ENCODE peak calls at places on chromosomes 6 and 20, in four cellular contexts. One of them, this sample, is unnamed.

GRCh38 chr20:39878321-39878720 is 810.7 kb downstream of the MAFB start:
- DNase-seq in IMR-90: no peak
- DNase-seq in CD4-positive, CD25-positive, alpha-beta regulatory T cell: no peak
- DNase-seq in ovary: no peak
- DNase-seq in this sample: no peak

GRCh38 chr20:15332711-15333160 is 995.3 kb upstream of the FLRT3 start:
- DNase-seq in IMR-90: no peak
- DNase-seq in ovary: no peak
- DNase-seq in CD4-positive, CD25-positive, alpha-beta regulatory T cell: no peak
- DNase-seq in this sample: no peak

GRCh38 chr6:28947831-28948270 is 24.1 kb upstream of the TRIM27 start:
- DNase-seq in ovary: no peak
- DNase-seq in IMR-90: peak; percentile 59
- DNase-seq in CD4-positive, CD25-positive, alpha-beta regulatory T cell: no peak
- DNase-seq in this sample: no peak

GRCh38 chr6:138600726-138601125 is 101.4 kb upstream of the NHSL1 start:
- DNase-seq in ovary: no peak
- DNase-seq in IMR-90: peak; percentile 84
- DNase-seq in CD4-positive, CD25-positive, alpha-beta regulatory T cell: no peak
- DNase-seq in this sample: no peak

GRCh38 chr6:13916230-13916944 is 8.4 kb upstream of the RNF182 start:
- DNase-seq in ovary: no peak
- DNase-seq in IMR-90: peak; percentile 42
- DNase-seq in CD4-positive, CD25-positive, alpha-beta regulatory T cell: no peak
- DNase-seq in this sample: no peak

GRCh38 chr6:129929433-129929832 is 68.3 kb upstream of the TMEM244 start:
- DNase-seq in IMR-90: peak; percentile 92
- DNase-seq in CD4-positive, CD25-positive, alpha-beta regulatory T cell: no peak
- DNase-seq in ovary: no peak
- DNase-seq in this sample: no peak

GRCh38 chr6:160132776-160133338 is 11.2 kb downstream of the SLC22A1 start:
- DNase-seq in CD4-positive, CD25-positive, alpha-beta regulatory T cell: no peak
- DNase-seq in ovary: no peak
- DNase-seq in IMR-90: peak; percentile 63
- DNase-seq in this sample: no peak

GRCh38 chr6:111997078-111997862 is 56.6 kb upstream of the CCN6 start:
- DNase-seq in IMR-90: peak; percentile 80
- DNase-seq in ovary: peak; percentile 82
- DNase-seq in CD4-positive, CD25-positive, alpha-beta regulatory T cell: peak; percentile 73
- DNase-seq in this sample: peak; percentile 76

GRCh38 chr6:73121421-73121993 is 103.8 kb downstream of the KHDC1L start:
- DNase-seq in ovary: no peak
- DNase-seq in IMR-90: peak; percentile 60
- DNase-seq in CD4-positive, CD25-positive, alpha-beta regulatory T cell: no peak
- DNase-seq in this sample: no peak

GRCh38 chr20:17629678-17630089 is 52.4 kb downstream of the RRBP1 start:
- DNase-seq in IMR-90: no peak
- DNase-seq in CD4-positive, CD25-positive, alpha-beta regulatory T cell: no peak
- DNase-seq in ovary: no peak
- DNase-seq in this sample: no peak

GRCh38 chr20:34271961-34272360 is 30.7 kb downstream of the ASIP start:
- DNase-seq in IMR-90: peak; percentile 52
- DNase-seq in ovary: no peak
- DNase-seq in CD4-positive, CD25-positive, alpha-beta regulatory T cell: no peak
- DNase-seq in this sample: no peak

GRCh38 chr6:11798096-11798495 is 19.5 kb upstream of the ADTRP start:
- DNase-seq in CD4-positive, CD25-positive, alpha-beta regulatory T cell: no peak
- DNase-seq in ovary: no peak
- DNase-seq in IMR-90: no peak
- DNase-seq in this sample: no peak

GRCh38 chr6:81834141-81834621 is 81.7 kb upstream of the TENT5A start:
- DNase-seq in IMR-90: peak; percentile 55
- DNase-seq in CD4-positive, CD25-positive, alpha-beta regulatory T cell: no peak
- DNase-seq in ovary: peak; percentile 57
- DNase-seq in this sample: no peak

GRCh38 chr6:71527831-71528377 is 239.3 kb downstream of the OGFRL1 start:
- DNase-seq in ovary: no peak
- DNase-seq in IMR-90: peak; percentile 12
- DNase-seq in CD4-positive, CD25-positive, alpha-beta regulatory T cell: no peak
- DNase-seq in this sample: no peak

GRCh38 chr20:12394786-12395185 is 477.1 kb downstream of the BTBD3 start:
- DNase-seq in ovary: no peak
- DNase-seq in IMR-90: no peak
- DNase-seq in CD4-positive, CD25-positive, alpha-beta regulatory T cell: no peak
- DNase-seq in this sample: no peak

GRCh38 chr6:126302191-126302590 is 37.7 kb upstream of the CENPW start:
- DNase-seq in ovary: no peak
- DNase-seq in CD4-positive, CD25-positive, alpha-beta regulatory T cell: no peak
- DNase-seq in IMR-90: no peak
- DNase-seq in this sample: no peak

GRCh38 chr6:113129991-113130390 is 727.2 kb upstream of the MARCKS start:
- DNase-seq in CD4-positive, CD25-positive, alpha-beta regulatory T cell: no peak
- DNase-seq in IMR-90: no peak
- DNase-seq in ovary: no peak
- DNase-seq in this sample: no peak

GRCh38 chr6:25219581-25220249 is 59.5 kb upstream of the CARMIL1 start:
- DNase-seq in IMR-90: no peak
- DNase-seq in ovary: no peak
- DNase-seq in CD4-positive, CD25-positive, alpha-beta regulatory T cell: no peak
- DNase-seq in this sample: no peak

GRCh38 chr6:159720708-159721107 is 6.6 kb upstream of the WTAP start:
- DNase-seq in CD4-positive, CD25-positive, alpha-beta regulatory T cell: peak; percentile 42
- DNase-seq in ovary: no peak
- DNase-seq in IMR-90: no peak
- DNase-seq in this sample: peak; percentile 64

GRCh38 chr20:54433653-54434052 is 41.7 kb upstream of the DOK5 start:
- DNase-seq in IMR-90: no peak
- DNase-seq in CD4-positive, CD25-positive, alpha-beta regulatory T cell: no peak
- DNase-seq in ovary: no peak
- DNase-seq in this sample: no peak

GRCh38 chr6:127475135-127475822 is 16.1 kb upstream of the KIAA0408 start:
- DNase-seq in IMR-90: no peak
- DNase-seq in CD4-positive, CD25-positive, alpha-beta regulatory T cell: no peak
- DNase-seq in ovary: no peak
- DNase-seq in this sample: no peak

GRCh38 chr6:4397307-4397706 is 261.9 kb upstream of the ECI2 start:
- DNase-seq in ovary: no peak
- DNase-seq in CD4-positive, CD25-positive, alpha-beta regulatory T cell: no peak
- DNase-seq in IMR-90: no peak
- DNase-seq in this sample: no peak

GRCh38 chr20:64157878-64158277 is 6.4 kb upstream of the MYT1 start:
- DNase-seq in CD4-positive, CD25-positive, alpha-beta regulatory T cell: no peak
- DNase-seq in IMR-90: no peak
- DNase-seq in ovary: no peak
- DNase-seq in this sample: no peak

GRCh38 chr6:50952092-50952932 is 133.6 kb downstream of the TFAP2B start:
- DNase-seq in IMR-90: no peak
- DNase-seq in ovary: no peak
- DNase-seq in CD4-positive, CD25-positive, alpha-beta regulatory T cell: no peak
- DNase-seq in this sample: no peak

GRCh38 chr6:158518196-158519127 is 41.4 kb upstream of the TMEM181 start:
- DNase-seq in CD4-positive, CD25-positive, alpha-beta regulatory T cell: peak; percentile 17
- DNase-seq in ovary: peak; percentile 36
- DNase-seq in IMR-90: peak; percentile 69
- DNase-seq in this sample: peak; percentile 57

GRCh38 chr20:39876974-39877615 is 811.9 kb downstream of the MAFB start:
- DNase-seq in ovary: no peak
- DNase-seq in CD4-positive, CD25-positive, alpha-beta regulatory T cell: no peak
- DNase-seq in IMR-90: no peak
- DNase-seq in this sample: no peak

GRCh38 chr6:118685823-118686449 is 34.5 kb upstream of the CEP85L start:
- DNase-seq in IMR-90: no peak
- DNase-seq in CD4-positive, CD25-positive, alpha-beta regulatory T cell: no peak
- DNase-seq in ovary: no peak
- DNase-seq in this sample: no peak

DNA sequence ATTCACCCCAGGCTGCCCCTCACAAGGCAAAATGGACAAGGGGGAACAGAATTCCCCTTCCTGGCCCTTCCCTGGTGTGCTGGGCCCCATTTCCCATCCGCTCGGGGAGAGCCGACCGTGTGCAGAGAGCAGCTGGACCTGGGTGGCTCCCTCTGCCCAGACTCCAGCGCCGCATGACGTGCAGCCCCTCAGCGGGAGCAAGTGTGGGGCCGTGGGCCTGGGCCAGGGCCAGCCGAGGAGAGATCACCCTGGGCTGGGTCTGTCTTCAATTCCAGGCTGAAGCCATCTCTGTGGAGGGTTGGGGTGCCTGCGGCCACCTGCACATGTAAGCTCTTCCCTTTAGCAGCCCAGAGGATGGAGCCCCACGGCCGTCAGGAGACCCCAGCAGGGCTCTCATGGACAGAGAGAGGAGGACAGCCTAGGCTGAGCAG is 241.8 kb downstream of the TTLL2 start:
- DNase-seq in CD4-positive, CD25-positive, alpha-beta regulatory T cell: no peak
- DNase-seq in ovary: no peak
- DNase-seq in IMR-90: no peak
- DNase-seq in this sample: no peak
- H3K9me3 ChIP-seq in CD4-positive, CD25-positive, alpha-beta regulatory T cell: no peaks in the 10 kb centered on the region
- H3K9me3 ChIP-seq in ovary: no peaks in the 10 kb centered on the region
- H3K9me3 ChIP-seq in IMR-90: peaks cover 62% of the 10 kb centered on the region
- H3K9me3 ChIP-seq in this sample: no peaks in the 10 kb centered on the region

GRCh38 chr6:54633601-54634000 is 213.0 kb upstream of the FAM83B start:
- DNase-seq in ovary: no peak
- DNase-seq in IMR-90: no peak
- DNase-seq in CD4-positive, CD25-positive, alpha-beta regulatory T cell: no peak
- DNase-seq in this sample: no peak
- H3K27ac ChIP-seq in ovary: no peak overlapping the region
- H3K27ac ChIP-seq in IMR-90: no peak overlapping the region
- H3K27ac ChIP-seq in CD4-positive, CD25-positive, alpha-beta regulatory T cell: no peak overlapping the region
- H3K27ac ChIP-seq in this sample: no peak overlapping the region

GRCh38 chr20:46575794-46576495 is 25.5 kb upstream of the OCSTAMP start:
- DNase-seq in IMR-90: no peak
- DNase-seq in CD4-positive, CD25-positive, alpha-beta regulatory T cell: no peak
- DNase-seq in ovary: no peak
- DNase-seq in this sample: no peak
- H3K27me3 ChIP-seq in IMR-90: no peaks in the 10 kb centered on the region
- H3K27me3 ChIP-seq in CD4-positive, CD25-positive, alpha-beta regulatory T cell: no peaks in the 10 kb centered on the region
- H3K27me3 ChIP-seq in ovary: no peaks in the 10 kb centered on the region
- H3K27me3 ChIP-seq in this sample: no peaks in the 10 kb centered on the region

DNA sequence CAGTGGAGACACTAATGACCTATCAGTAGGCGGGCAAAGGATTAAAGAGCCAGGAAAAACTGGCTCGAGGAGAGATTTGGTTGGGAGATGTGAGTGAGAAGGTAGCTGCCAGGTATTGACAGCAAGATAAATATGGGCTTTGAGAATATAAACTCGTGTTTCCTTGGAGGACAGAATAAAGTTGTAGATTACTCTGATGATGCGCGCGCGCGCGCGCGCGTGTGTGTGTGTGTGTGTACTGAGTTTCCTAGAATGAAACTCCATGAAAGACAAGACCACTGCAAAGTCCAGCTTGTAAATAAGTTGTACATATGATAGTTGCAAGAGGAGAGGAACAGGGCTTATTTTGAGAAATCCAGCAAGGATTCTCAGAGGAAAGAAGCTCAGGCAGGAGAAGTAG is 13.3 kb upstream of the TREM2 start:
- DNase-seq in IMR-90: no peak
- DNase-seq in CD4-positive, CD25-positive, alpha-beta regulatory T cell: no peak
- DNase-seq in ovary: no peak
- DNase-seq in this sample: no peak
- H3K9me3 ChIP-seq in IMR-90: no peaks in the 10 kb centered on the region
- H3K9me3 ChIP-seq in CD4-positive, CD25-positive, alpha-beta regulatory T cell: no peaks in the 10 kb centered on the region
- H3K9me3 ChIP-seq in ovary: no peaks in the 10 kb centered on the region
- H3K9me3 ChIP-seq in this sample: no peaks in the 10 kb centered on the region

GRCh38 chr20:10936786-10937185 is 263.0 kb upstream of the JAG1 start:
- DNase-seq in ovary: no peak
- DNase-seq in IMR-90: no peak
- DNase-seq in CD4-positive, CD25-positive, alpha-beta regulatory T cell: no peak
- DNase-seq in this sample: no peak
- H3K27ac ChIP-seq in ovary: no peak overlapping the region
- H3K27ac ChIP-seq in IMR-90: no peak overlapping the region
- H3K27ac ChIP-seq in CD4-positive, CD25-positive, alpha-beta regulatory T cell: no peak overlapping the region
- H3K27ac ChIP-seq in this sample: no peak overlapping the region

DNA sequence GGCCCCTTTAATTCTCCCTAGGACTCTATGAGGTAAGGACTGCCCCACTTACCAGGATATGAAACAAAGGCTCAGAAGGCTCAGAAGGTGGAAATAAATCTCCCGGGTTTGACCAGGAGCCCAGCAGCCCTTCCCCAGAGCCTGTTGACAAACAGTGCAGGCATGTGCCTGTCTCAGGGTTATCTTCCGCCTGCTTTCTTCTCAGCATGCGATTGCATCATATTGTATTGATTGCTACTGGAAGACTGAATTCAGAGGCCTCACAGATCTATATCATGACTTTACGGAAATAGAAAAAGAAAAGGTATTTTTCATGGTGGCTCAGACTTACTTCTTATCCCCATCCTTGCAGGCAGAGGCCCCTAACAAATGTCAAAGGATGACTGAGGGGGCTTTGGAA is 92.7 kb downstream of the PHACTR3 start:
- DNase-seq in CD4-positive, CD25-positive, alpha-beta regulatory T cell: no peak
- DNase-seq in ovary: no peak
- DNase-seq in IMR-90: no peak
- DNase-seq in this sample: no peak
- H3K27me3 ChIP-seq in CD4-positive, CD25-positive, alpha-beta regulatory T cell: no peaks in the 10 kb centered on the region
- H3K27me3 ChIP-seq in ovary: no peaks in the 10 kb centered on the region
- H3K27me3 ChIP-seq in IMR-90: no peaks in the 10 kb centered on the region
- H3K27me3 ChIP-seq in this sample: no peaks in the 10 kb centered on the region

This sample was measured in CD4-positive, alpha-beta memory T cell.